ENCODE peak calls at places on chromosomes 6 and 20, in nine cellular contexts. Q is occipital lobe; C is CD4-positive, alpha-beta memory T cell; F is brain microvascular endothelial cell; I is posterior vena cava; A is kidney; N is activated CD4-positive, alpha-beta T cell treated with anti-CD3 and anti-CD28 coated beads for 24 hours; S is uterus; P is NCI-H1436 treated with DMSO at 0.1 percent for 48 hours. H is an unnamed sample.

GRCh38 chr6:169371344-169372144 is 117.9 kb upstream of the THBS2 start:
- DNase-seq in P (no peak), S (no peak), F (no peak), N (no peak), C (no peak), Q (no peak), A (no peak), I (peak; percentile 69), H (no peak)

GRCh38 chr6:38234934-38235678 is 404.6 kb downstream of the BTBD9 start:
- DNase-seq in Q (no peak), P (no peak), N (no peak), S (no peak), F (no peak), A (no peak), C (no peak), I (no peak), H (no peak)

GRCh38 chr6:24225838-24226237 is 99.8 kb downstream of the NRSN1 start:
- DNase-seq in C (no peak), A (no peak), Q (no peak), S (no peak), N (no peak), P (no peak), F (no peak), I (no peak), H (no peak)

GRCh38 chr6:162416845-162417537 is 310.6 kb downstream of the PRKN start:
- DNase-seq in C (no peak), A (no peak), I (no peak), Q (no peak), N (no peak), F (no peak), S (no peak), P (no peak), H (no peak)

GRCh38 chr20:50447817-50448216 is 62.4 kb upstream of the PTPN1 start:
- DNase-seq in Q (no peak), C (no peak), I (no peak), A (no peak), N (no peak), S (no peak), F (no peak), P (no peak), H (no peak)

GRCh38 chr6:21773199-21773974 is 179.8 kb downstream of the SOX4 start:
- DNase-seq in A (no peak), Q (no peak), F (no peak), P (no peak), S (no peak), N (no peak), I (no peak), C (no peak), H (no peak)

GRCh38 chr20:38669688-38670087 is 54.6 kb upstream of the SLC32A1 start:
- DNase-seq in S (no peak), N (no peak), Q (no peak), I (no peak), F (no peak), P (no peak), C (no peak), A (no peak), H (no peak)

GRCh38 chr6:30684386-30685156 is 1.9 kb downstream of the PPP1R18 start:
- DNase-seq in C (no peak), F (no peak), Q (no peak), I (peak; percentile 88), N (no peak), S (no peak), A (peak; percentile 82), P (no peak), H (no peak)

GRCh38 chr6:119562168-119562567 is 212.6 kb upstream of the MAN1A1 start:
- DNase-seq in Q (no peak), N (no peak), I (no peak), S (no peak), P (no peak), A (no peak), C (no peak), F (no peak), H (no peak)

GRCh38 chr20:50372770-50373088 is 137.5 kb upstream of the PTPN1 start:
- DNase-seq in C (no peak), F (no peak), P (no peak), S (peak; percentile 42), N (no peak), I (no peak), A (no peak), Q (no peak), H (peak; percentile 38)

GRCh38 chr6:36800223-36801095 is 38.8 kb downstream of the CPNE5 start:
- DNase-seq in P (no peak), A (no peak), F (no peak), C (no peak), S (no peak), Q (no peak), I (no peak), N (no peak), H (no peak)

GRCh38 chr20:60035486-60035885 is 77.3 kb downstream of the CDH26 start:
- DNase-seq in C (no peak), F (no peak), Q (no peak), N (no peak), S (no peak), P (no peak), I (no peak), A (no peak), H (no peak)

GRCh38 chr20:34175879-34176278 is 63.8 kb upstream of the EIF2S2 start:
- DNase-seq in N (no peak), Q (no peak), F (no peak), S (no peak), I (no peak), P (no peak), C (no peak), A (no peak), H (no peak)

GRCh38 chr6:43220439-43220951 is 8.8 kb downstream of the DNPH1 start:
- DNase-seq in I (no peak), S (no peak), C (no peak), N (no peak), Q (no peak), P (no peak), F (no peak), A (no peak), H (peak; percentile 76)

GRCh38 chr20:1661542-1662299 is 4.1 kb upstream of the SIRPG start:
- DNase-seq in F (no peak), C (no peak), N (no peak), A (no peak), I (no peak), S (no peak), Q (no peak), P (no peak), H (no peak)

GRCh38 chr20:35823937-35824336 is 52.1 kb downstream of the PHF20 start:
- DNase-seq in N (no peak), S (no peak), P (no peak), C (no peak), I (no peak), Q (no peak), A (no peak), F (no peak), H (no peak)

GRCh38 chr6:62285612-62286469 is at the start of gene KHDRBS2:
- DNase-seq in F (no peak), S (peak; percentile 39), I (peak; percentile 91), A (peak; percentile 88), P (no peak), Q (peak; percentile 95), C (no peak), N (no peak), H (peak; percentile 87)

GRCh38 chr6:155001482-155001881 is 6.4 kb downstream of the TIAM2 start:
- DNase-seq in I (no peak), Q (no peak), F (peak; percentile 36), N (no peak), S (no peak), C (no peak), P (no peak), A (no peak), H (no peak)

GRCh38 chr6:107764684-107765460 is 59.2 kb downstream of the SCML4 start:
- DNase-seq in P (no peak), Q (no peak), N (no peak), I (no peak), C (no peak), S (no peak), A (no peak), F (no peak), H (no peak)

GRCh38 chr20:57315083-57315963 is 14.3 kb upstream of the SPO11 start:
- DNase-seq in P (no peak), Q (no peak), S (no peak), N (no peak), I (no peak), C (no peak), A (no peak), F (no peak), H (no peak)

GRCh38 chr6:3227363-3228045 is at the start of gene TUBB2B:
- DNase-seq in Q (peak; percentile 35), N (no peak), C (no peak), F (no peak), S (no peak), A (peak; percentile 86), I (peak; percentile 86), P (peak; percentile 54), H (no peak)

GRCh38 chr6:112941613-112942012 is 594.5 kb downstream of the RFPL4B start:
- DNase-seq in I (no peak), F (no peak), P (no peak), S (no peak), Q (no peak), C (no peak), N (no peak), A (no peak), H (no peak)

GRCh38 chr6:63333440-63333839 is 13.7 kb upstream of the LGSN start:
- DNase-seq in S (no peak), C (no peak), F (no peak), I (no peak), A (no peak), P (no peak), Q (no peak), N (no peak), H (no peak)

GRCh38 chr6:165109011-165109410 is 200.4 kb downstream of the C6orf118 start:
- DNase-seq in A (no peak), Q (no peak), N (no peak), C (no peak), S (no peak), I (no peak), F (no peak), P (no peak), H (no peak)

GRCh38 chr6:45009547-45009946 is 318.6 kb upstream of the RUNX2 start:
- DNase-seq in C (no peak), F (no peak), P (no peak), I (no peak), Q (no peak), A (no peak), S (no peak), N (no peak), H (no peak)

GRCh38 chr6:17584241-17584803 is 15.8 kb upstream of the FAM8A1 start:
- DNase-seq in P (peak; percentile 43), C (peak; percentile 45), Q (no peak), I (no peak), N (no peak), S (peak; percentile 67), F (peak; percentile 76), A (no peak), H (no peak)

GRCh38 chr6:69696273-69696672 is 100.5 kb downstream of the LMBRD1 start:
- DNase-seq in F (no peak), C (no peak), Q (no peak), S (no peak), I (no peak), P (no peak), A (no peak), N (no peak), H (no peak)

GRCh38 chr20:16701296-16701695 is 28.5 kb upstream of the SNRPB2 start:
- DNase-seq in C (peak; percentile 21), P (no peak), F (no peak), I (no peak), Q (no peak), A (no peak), S (no peak), N (no peak), H (no peak)

GRCh38 chr6:105894556-105894955 is 191.6 kb upstream of the PRDM1 start:
- DNase-seq in Q (no peak), P (no peak), A (no peak), S (no peak), I (no peak), F (no peak), C (no peak), N (no peak), H (no peak)

GRCh38 chr6:14871196-14871595 is 374.7 kb upstream of the JARID2 start:
- DNase-seq in N (no peak), S (no peak), P (no peak), F (no peak), C (no peak), I (no peak), Q (no peak), A (no peak), H (no peak)

GRCh38 chr20:58850693-58851174 is at the start of gene GNAS-AS1:
- DNase-seq in F (peak; percentile 76), A (peak; percentile 86), Q (no peak), N (peak; percentile 77), C (peak; percentile 73), P (no peak), I (peak; percentile 86), S (peak; percentile 80), H (peak; percentile 96)